ENCODE peak calls at places on chromosomes 7 and 10, in eight cellular contexts. R is tibial nerve, X is fibroblast of lung, A is OCI-LY7, Y is uterus, M is HCT116, F is endothelial cell of umbilical vein, J is heart left ventricle. C is an unnamed sample.

GRCh38 chr10:84156768-84157167 is 16.8 kb upstream of the GPR15LG start:
- DNase-seq in X (peak; percentile 12), F (no peak), A (no peak), Y (no peak), J (no peak), M (no peak), R (no peak), C (no peak)

GRCh38 chr7:50502001-50502684 is 52.0 kb upstream of the FIGNL1 start:
- DNase-seq in R (peak; percentile 35), F (peak; percentile 68), Y (peak; percentile 85), M (no peak), A (no peak), X (peak; percentile 100), J (peak; percentile 65), C (peak; percentile 76)

GRCh38 chr7:41574377-41574776 is 128.5 kb downstream of the INHBA start:
- DNase-seq in J (no peak), Y (no peak), F (peak; percentile 87), X (no peak), R (no peak), A (no peak), M (no peak), C (peak; percentile 44)

GRCh38 chr7:41384418-41384817 is 318.5 kb downstream of the INHBA start:
- DNase-seq in Y (no peak), F (no peak), M (no peak), A (no peak), J (no peak), X (no peak), R (no peak), C (no peak)

GRCh38 chr10:104353325-104354048 is at the start of gene CFAP58:
- DNase-seq in Y (peak; percentile 96), M (peak; percentile 89), J (peak; percentile 90), R (peak; percentile 80), A (peak; percentile 87), F (peak; percentile 88), X (peak; percentile 89), C (no peak)

GRCh38 chr7:29143698-29144203 is 2.6 kb downstream of the CPVL start:
- DNase-seq in A (no peak), F (no peak), R (no peak), M (no peak), Y (no peak), X (no peak), J (no peak), C (no peak)

GRCh38 chr7:20894806-20895205 is 108.1 kb upstream of the SP8 start:
- DNase-seq in X (peak; percentile 6), M (no peak), Y (no peak), F (no peak), J (no peak), R (no peak), A (no peak), C (no peak)

GRCh38 chr7:17185690-17186070 is 112.8 kb upstream of the AHR start:
- DNase-seq in A (no peak), R (no peak), J (no peak), X (peak; percentile 57), F (peak; percentile 45), Y (no peak), M (no peak), C (peak; percentile 7)

GRCh38 chr7:44210107-44210506 is 9.3 kb downstream of the YKT6 start:
- DNase-seq in F (no peak), M (no peak), X (no peak), J (no peak), A (no peak), R (no peak), Y (no peak), C (no peak)

GRCh38 chr10:113960617-113961260 is 82.9 kb upstream of the ADRB1 start:
- DNase-seq in X (no peak), Y (no peak), A (peak; percentile 89), R (no peak), F (no peak), J (no peak), M (no peak), C (no peak)

GRCh38 chr7:78499966-78500365 is 701.4 kb downstream of the PHTF2 start:
- DNase-seq in F (no peak), X (no peak), Y (no peak), J (no peak), R (no peak), A (no peak), M (no peak), C (no peak)

GRCh38 chr7:55513849-55514248 is 58.5 kb downstream of the VOPP1 start:
- DNase-seq in X (no peak), J (no peak), F (no peak), R (no peak), A (no peak), Y (no peak), M (no peak), C (no peak)

GRCh38 chr10:133355991-133356390 is 1.8 kb downstream of the FUOM start:
- DNase-seq in F (no peak), J (no peak), X (no peak), R (no peak), Y (no peak), A (no peak), M (no peak), C (no peak)

GRCh38 chr10:131697461-131698128 is 203.2 kb upstream of the PPP2R2D start:
- DNase-seq in J (peak; percentile 7), A (no peak), X (no peak), Y (no peak), F (no peak), M (no peak), R (no peak), C (no peak)

GRCh38 chr7:156475666-156476065 is 164.9 kb upstream of the RNF32 start:
- DNase-seq in M (peak; percentile 26), R (no peak), A (no peak), Y (no peak), X (peak; percentile 91), J (no peak), F (no peak), C (peak; percentile 30)

DNA sequence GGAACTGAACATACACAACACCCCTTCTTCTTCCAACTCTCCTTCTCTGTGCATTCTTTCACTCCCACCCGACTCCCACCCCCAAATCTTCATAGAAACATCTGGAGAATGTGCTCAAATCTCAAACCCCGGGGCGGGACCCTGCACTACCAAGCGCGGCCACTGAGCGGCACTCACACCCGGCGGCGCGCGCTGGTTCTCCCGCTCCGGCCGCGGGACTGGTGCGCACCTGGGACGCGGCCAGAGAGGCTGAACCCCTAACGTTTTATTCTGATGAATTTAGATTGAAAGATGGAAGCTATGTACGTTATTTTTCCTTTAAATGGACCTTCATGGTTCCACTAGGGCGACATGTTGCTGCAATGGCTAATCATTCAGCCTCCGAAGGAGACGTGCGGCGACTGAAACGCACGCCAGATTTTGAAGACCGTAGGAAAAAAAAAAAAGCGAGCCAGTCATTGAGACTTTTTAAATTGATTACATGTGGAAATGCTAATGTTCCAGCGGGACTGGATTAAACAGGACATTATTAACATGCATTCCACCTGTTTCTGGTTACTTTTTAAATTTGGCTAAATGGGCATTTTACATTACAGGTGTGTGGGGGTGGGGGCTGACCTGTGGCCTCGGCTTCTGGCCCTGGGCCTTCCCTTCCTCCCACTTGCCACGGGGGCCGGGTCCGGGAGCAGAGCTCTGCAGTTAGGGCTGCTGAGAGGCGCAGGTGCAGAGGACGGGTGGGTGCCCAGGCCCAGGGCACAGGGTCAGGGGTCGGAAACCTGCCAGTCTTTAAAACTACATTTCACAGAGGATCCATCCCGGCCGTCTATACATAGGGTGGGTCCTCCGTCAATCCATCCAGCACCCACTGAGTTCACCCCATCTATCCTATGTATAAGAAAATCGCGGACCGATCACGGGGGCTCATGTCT is 106.8 kb upstream of the INSIG1 start:
- DNase-seq in X (peak; percentile 25), A (peak; percentile 44), R (peak; percentile 49), M (no peak), Y (peak; percentile 49), J (peak; percentile 49), F (peak; percentile 20), C (no peak)
- H3K4me3 ChIP-seq in X (no peak overlapping the region), A (no peak overlapping the region), R (no peak overlapping the region), M (no peak overlapping the region), Y (no peak overlapping the region), J (no peak overlapping the region), F (no peak overlapping the region), C (peak overlapping the region; percentile 13)

DNA sequence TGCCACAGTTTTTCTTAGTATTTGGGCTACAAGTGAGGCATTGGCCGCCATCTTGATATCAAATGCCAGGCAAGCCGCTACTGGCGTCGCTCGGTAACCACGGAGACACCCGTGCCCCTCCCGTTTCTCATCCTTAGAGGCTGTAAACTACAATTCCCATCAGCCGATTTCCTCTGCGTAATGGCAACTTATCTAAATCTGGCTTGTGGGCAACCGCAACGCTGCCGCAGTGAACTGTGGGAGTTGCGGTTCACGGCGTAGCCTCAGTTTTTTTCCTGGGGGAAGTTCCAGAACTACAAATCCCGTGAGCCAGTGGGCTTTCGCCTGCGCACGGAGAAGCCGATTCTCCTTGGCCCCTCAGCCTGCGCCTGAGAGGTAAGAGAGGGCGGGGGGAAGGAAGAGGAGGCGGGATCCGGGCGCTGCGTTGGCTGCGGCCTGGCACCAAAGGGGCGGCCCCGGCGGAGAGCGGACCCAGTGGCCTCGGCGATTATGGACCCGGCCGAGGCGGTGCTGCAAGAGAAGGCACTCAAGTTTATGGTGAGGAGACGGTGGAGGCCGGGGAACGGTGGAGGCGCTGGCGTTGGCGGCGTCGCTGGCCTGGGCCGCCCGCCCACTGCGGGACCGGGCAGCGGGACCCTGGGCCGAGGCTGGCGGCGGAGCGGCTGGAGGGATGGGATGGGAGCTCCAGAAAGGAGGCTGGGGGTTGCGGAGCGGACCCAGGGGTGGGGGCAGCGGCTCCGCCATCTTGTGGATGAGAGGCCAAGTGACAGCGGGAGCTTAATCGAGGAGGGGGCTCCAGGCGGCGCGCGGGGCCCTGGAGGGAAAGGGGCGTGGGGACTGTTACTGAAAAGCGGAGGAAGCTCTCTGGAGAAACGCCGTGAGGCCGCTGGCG is at the start of gene BTRC:
- DNase-seq in A (peak; percentile 99), R (peak; percentile 83), X (peak; percentile 99), J (peak; percentile 97), Y (peak; percentile 96), M (peak; percentile 100), F (peak; percentile 100), C (peak; percentile 99)
- TF ChIP-seq CTCF in A (peak; percentile 22), R (peak; percentile 6), X (no peak), J (peak; percentile 11), Y (no peak), M (peak; percentile 11), F (no peak), C (peak; percentile 7)

GRCh38 chr10:124083047-124083739 is 10.2 kb downstream of the CHST15 start:
- DNase-seq in M (no peak), A (no peak), Y (no peak), R (no peak), F (no peak), J (no peak), X (no peak), C (no peak)
- H3K27ac ChIP-seq in M (no peak overlapping the region), A (no peak overlapping the region), Y (no peak overlapping the region), R (no peak overlapping the region), F (no peak overlapping the region), J (no peak overlapping the region), X (no peak overlapping the region), C (no peak overlapping the region)

DNA sequence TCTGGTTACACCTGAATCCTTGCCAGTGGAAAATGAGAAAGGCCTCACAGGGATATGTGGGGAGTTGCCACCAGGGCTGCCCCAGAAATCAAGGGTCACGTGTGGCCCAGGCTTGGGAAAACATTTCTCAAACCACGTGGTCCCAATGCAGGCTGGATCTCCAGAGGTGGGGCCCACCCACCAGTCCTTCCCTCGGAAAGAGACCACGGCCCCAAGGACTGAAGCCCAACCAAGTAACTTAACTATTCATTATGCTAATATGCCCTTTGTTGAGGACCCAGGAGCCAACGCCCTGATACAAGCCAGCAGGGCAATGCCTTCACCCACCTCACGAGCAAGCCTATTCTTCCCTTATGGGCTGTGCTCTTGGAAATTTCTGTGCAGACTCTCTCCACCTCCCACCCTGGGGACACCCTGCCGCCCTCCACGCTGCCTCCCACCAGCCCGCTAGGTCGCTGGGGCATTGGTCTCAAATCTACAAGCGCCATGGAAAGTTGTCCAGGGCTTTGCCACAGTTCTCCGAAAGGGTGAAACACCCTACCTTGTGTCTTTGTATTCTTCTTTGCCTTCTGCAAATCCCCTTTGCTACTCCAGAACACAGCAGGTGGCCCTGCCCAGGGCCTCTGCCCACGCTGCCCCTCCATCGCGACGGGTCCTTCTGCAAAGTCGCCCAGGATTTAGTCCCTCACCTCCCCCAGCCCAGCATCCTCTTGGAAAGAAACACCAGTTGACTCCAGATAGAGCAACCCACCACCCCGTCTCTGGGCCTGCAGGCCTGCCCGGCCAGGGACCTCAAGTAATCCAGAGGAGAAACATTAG is 8.8 kb downstream of the TNS3 start:
- DNase-seq in R (no peak), Y (no peak), J (no peak), X (no peak), F (no peak), A (no peak), M (no peak), C (no peak)
- H3K4me3 ChIP-seq in R (no peak overlapping the region), Y (no peak overlapping the region), J (no peak overlapping the region), X (no peak overlapping the region), F (no peak overlapping the region), A (no peak overlapping the region), M (no peak overlapping the region), C (no peak overlapping the region)